ENCODE peak calls at places on chromosome 15, in seven cellular contexts. S, B, O, R, K, C and P are unnamed samples.

GRCh38 chr15:66851226-66852063 is 149.4 kb downstream of the SMAD6 start:
- DNase-seq in S (peak), B (peak), O (peak), R (peak), K (peak), C (peak), P (peak)

GRCh38 chr15:58228708-58229107 is 90.5 kb downstream of the AQP9 start:
- DNase-seq in S (no peak), B (no peak), O (no peak), R (no peak), K (no peak), C (no peak), P (peak)

GRCh38 chr15:57502116-57502515 is 89.6 kb upstream of the MYZAP start:
- DNase-seq in S (no peak), B (no peak), O (no peak), R (no peak), K (no peak), C (no peak), P (no peak)

GRCh38 chr15:70172124-70172523 is 74.4 kb upstream of the TLE3 start:
- DNase-seq in S (no peak), B (no peak), O (no peak), R (no peak), K (no peak), C (no peak), P (no peak)

GRCh38 chr15:87564666-87565065 is 691.9 kb downstream of the NTRK3 start:
- DNase-seq in S (no peak), B (no peak), O (no peak), R (no peak), K (peak), C (no peak), P (no peak)

GRCh38 chr15:33581032-33581431 is 270.3 kb downstream of the RYR3 start:
- DNase-seq in S (no peak), B (peak), O (no peak), R (no peak), K (no peak), C (no peak), P (peak)

GRCh38 chr15:25426896-25427610 is 11.8 kb downstream of the UBE3A start:
- DNase-seq in S (no peak), B (no peak), O (no peak), R (no peak), K (no peak), C (no peak), P (no peak)

GRCh38 chr15:63513271-63513670 is 8.9 kb downstream of the USP3 start:
- DNase-seq in S (no peak), B (no peak), O (no peak), R (no peak), K (no peak), C (no peak), P (no peak)

GRCh38 chr15:41797194-41797593 is 22.9 kb downstream of the MAPKBP1 start:
- DNase-seq in S (no peak), B (no peak), O (no peak), R (no peak), K (peak), C (no peak), P (no peak)
- H3K4me3 ChIP-seq in S (no peak), B (no peak), O (no peak), R (no peak), K (no peak), C (no peak), P (no peak)

GRCh38 chr15:68334661-68335124 is 57.1 kb downstream of the FEM1B start:
- DNase-seq in S (no peak), B (no peak), O (no peak), R (no peak), K (no peak), C (no peak), P (peak)
- TF ChIP-seq CTCF in S (no peak), B (no peak), O (no peak), R (no peak), K (no peak), C (no peak), P (no peak)

GRCh38 chr15:72179950-72180581 is 17.5 kb downstream of the GRAMD2A start:
- DNase-seq in S (no peak), B (no peak), O (no peak), R (no peak), K (peak), C (no peak), P (no peak)
- H3K4me3 ChIP-seq in S (no peak), B (no peak), O (no peak), R (no peak), K (no peak), C (no peak), P (no peak)

GRCh38 chr15:78317145-78317836 is 17.9 kb upstream of the SKIC8 start:
- DNase-seq in S (no peak), B (no peak), O (no peak), R (no peak), K (peak), C (no peak), P (no peak)
- TF ChIP-seq CTCF in S (no peak), B (no peak), O (no peak), R (no peak), K (peak), C (no peak), P (peak)

GRCh38 chr15:36811903-36812302 is 232.5 kb downstream of the CDIN1 start:
- DNase-seq in S (no peak), B (no peak), O (no peak), R (no peak), K (no peak), C (no peak), P (no peak)

GRCh38 chr15:36817776-36818175 is 238.3 kb downstream of the CDIN1 start:
- DNase-seq in S (no peak), B (no peak), O (no peak), R (no peak), K (no peak), C (no peak), P (no peak)

GRCh38 chr15:36818260-36818659 is 238.8 kb downstream of the CDIN1 start:
- DNase-seq in S (no peak), B (no peak), O (no peak), R (no peak), K (no peak), C (no peak), P (no peak)

GRCh38 chr15:36814085-36814484 is 234.7 kb downstream of the CDIN1 start:
- DNase-seq in S (no peak), B (no peak), O (no peak), R (no peak), K (no peak), C (no peak), P (no peak)

DNA sequence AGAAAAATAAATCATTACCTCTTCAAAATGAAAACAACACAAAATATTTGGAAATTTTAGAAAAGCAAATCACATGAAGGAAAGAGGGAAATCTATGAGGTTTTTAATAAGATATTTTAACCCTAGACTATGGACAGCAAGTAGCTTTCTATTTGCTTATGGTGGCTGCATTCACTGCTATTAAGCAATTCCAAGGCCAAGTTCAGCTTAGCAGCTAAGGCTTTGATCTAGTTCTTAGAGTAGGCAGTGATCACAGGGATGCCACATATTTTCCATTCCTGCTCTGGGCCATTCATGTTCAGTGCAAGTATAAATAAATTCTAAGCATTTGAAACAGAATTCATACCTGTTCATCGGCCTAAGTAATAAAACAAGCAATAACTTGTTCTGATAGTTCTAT is 235.3 kb downstream of the CDIN1 start:
- DNase-seq in S (no peak), B (no peak), O (no peak), R (no peak), K (no peak), C (no peak), P (peak)
- H3K4me3 ChIP-seq in S (no peak), B (no peak), O (no peak), R (no peak), K (no peak), C (no peak), P (no peak)

DNA sequence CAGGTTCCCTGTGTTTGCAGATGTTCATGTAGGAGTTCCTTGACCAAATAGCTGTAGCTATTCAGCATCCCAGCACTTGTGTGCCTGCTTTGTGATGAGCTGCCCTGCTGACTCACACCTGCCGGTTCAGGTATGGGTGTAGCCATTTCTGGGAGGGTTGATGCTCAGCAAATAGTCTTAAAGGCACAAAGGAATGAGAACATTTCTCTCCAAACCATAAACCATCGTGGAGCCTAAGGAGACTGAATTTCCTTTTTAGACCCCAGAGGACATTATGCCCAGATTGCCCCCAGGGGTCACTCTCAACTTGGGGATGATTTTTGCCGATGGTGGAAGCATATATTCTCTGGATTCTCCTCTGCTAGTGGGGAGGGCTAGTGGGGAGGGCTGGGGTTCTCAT is 80.6 kb downstream of the ADAMTSL3 start:
- DNase-seq in S (no peak), B (no peak), O (no peak), R (no peak), K (peak), C (no peak), P (no peak)
- TF ChIP-seq CTCF in S (no peak), B (no peak), O (peak), R (no peak), K (peak), C (no peak), P (no peak)

DNA sequence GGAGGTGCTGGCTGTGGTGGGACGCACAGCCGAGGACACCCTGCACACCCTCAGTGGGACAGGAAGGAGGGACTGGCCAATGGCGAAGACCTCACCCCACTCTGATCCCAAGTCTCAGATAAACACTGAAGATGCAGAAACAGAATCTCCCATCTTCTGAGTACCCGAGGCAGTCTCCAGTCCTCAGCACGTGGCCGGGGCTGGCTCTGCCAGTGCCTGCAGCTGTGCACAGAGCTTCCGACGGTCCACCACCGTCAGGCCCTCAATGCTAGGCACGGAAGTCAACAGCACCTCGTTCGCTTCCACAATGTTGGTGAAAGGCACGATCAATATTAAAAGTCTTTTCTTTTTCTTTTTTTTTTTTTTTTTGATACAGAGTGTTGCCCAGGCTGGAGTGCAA is 16.8 kb upstream of the OCA2 start:
- DNase-seq in S (no peak), B (no peak), O (peak), R (no peak), K (no peak), C (no peak), P (no peak)
- H3K4me3 ChIP-seq in S (no peak), B (no peak), O (no peak), R (no peak), K (no peak), C (no peak), P (no peak)

DNA sequence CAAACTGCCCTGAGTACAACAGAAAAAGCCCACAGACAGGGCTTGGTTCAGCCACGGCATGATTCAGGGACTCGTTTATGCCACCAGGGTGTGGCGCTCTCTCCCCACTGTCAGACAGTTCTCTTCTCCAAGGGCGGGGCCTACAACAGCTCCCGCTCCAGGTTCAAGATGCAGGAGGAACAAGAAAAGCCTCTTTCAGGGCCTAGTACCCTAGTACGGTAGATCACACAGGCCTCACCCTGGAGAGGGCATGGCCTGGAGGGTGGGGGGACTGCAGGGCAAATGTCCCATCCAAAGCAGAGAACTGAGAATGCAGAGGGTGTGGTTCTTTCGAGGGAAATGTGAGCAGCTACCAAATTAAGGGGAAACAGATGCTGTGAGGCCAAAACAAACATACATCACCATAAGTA is 12.0 kb downstream of the MESD start:
- DNase-seq in S (peak), B (peak), O (no peak), R (peak), K (peak), C (peak), P (peak)
- TF ChIP-seq CTCF in S (no peak), B (peak), O (peak), R (peak), K (peak), C (peak), P (peak)

GRCh38 chr15:101004986-101005747 is 86.0 kb downstream of the LRRK1 start:
- DNase-seq in S (peak), B (no peak), O (peak), R (no peak), K (no peak), C (no peak), P (no peak)

GRCh38 chr15:101004500-101004899 is 85.3 kb downstream of the LRRK1 start:
- DNase-seq in S (peak), B (no peak), O (peak), R (no peak), K (no peak), C (no peak), P (no peak)

GRCh38 chr15:101009176-101009575 is 90.0 kb downstream of the LRRK1 start:
- DNase-seq in S (peak), B (no peak), O (peak), R (no peak), K (no peak), C (no peak), P (no peak)

GRCh38 chr15:101008158-101009139 is 89.3 kb downstream of the LRRK1 start:
- DNase-seq in S (peak), B (peak), O (peak), R (peak), K (peak), C (peak), P (peak)

GRCh38 chr15:101006931-101007687 is 88.0 kb downstream of the LRRK1 start:
- DNase-seq in S (peak), B (peak), O (peak), R (peak), K (peak), C (peak), P (peak)
- H3K4me3 ChIP-seq in S (no peak), B (no peak), O (no peak), R (no peak), K (no peak), C (no peak), P (no peak)